ENCODE peak calls at places on chromosome 5, in seven cellular contexts. A is transverse colon, P is sigmoid colon, C is upper lobe of left lung, M is K562, T is suprapubic skin, W is HCT116. U is an unnamed sample. For H3K4me1, the result is how much of the 10 kb centered on the place peaks cover.

GRCh38 chr5:10555134-10555733 is 8.6 kb upstream of the ANKRD33B start:
- DNase-seq in C (no peak), A (no peak), P (peak), W (no peak), M (no peak), T (no peak), U (no peak)

GRCh38 chr5:56010431-56010830 is 15.7 kb upstream of the IL6ST start:
- DNase-seq in P (no peak), C (no peak), A (no peak), W (no peak), M (no peak), T (no peak), U (no peak)

GRCh38 chr5:149732500-149733128 is 2.5 kb downstream of the PPARGC1B start:
- DNase-seq in P (peak), T (no peak), A (peak), M (peak), W (no peak), C (no peak), U (no peak)

GRCh38 chr5:66892715-66893114 is 296.5 kb downstream of the MAST4 start:
- DNase-seq in W (no peak), T (no peak), C (no peak), P (no peak), M (no peak), A (no peak), U (no peak)

GRCh38 chr5:67807116-67807888 is 408.3 kb upstream of the PIK3R1 start:
- DNase-seq in T (no peak), M (no peak), A (no peak), P (no peak), W (no peak), C (no peak), U (no peak)

GRCh38 chr5:2877520-2877919 is 126.0 kb upstream of the IRX2 start:
- DNase-seq in A (no peak), P (peak), M (no peak), T (no peak), C (no peak), W (no peak), U (no peak)

GRCh38 chr5:15013654-15014463 is 142.3 kb upstream of the ANKH start:
- DNase-seq in T (no peak), M (peak), A (no peak), C (no peak), P (no peak), W (peak), U (no peak)

GRCh38 chr5:159301351-159301911 is 28.9 kb downstream of the IL12B start:
- DNase-seq in T (no peak), C (no peak), A (no peak), W (no peak), M (no peak), P (no peak), U (no peak)

GRCh38 chr5:20655211-20655610 is 667.2 kb upstream of the CDH18 start:
- DNase-seq in M (no peak), T (no peak), P (no peak), W (no peak), C (no peak), A (no peak), U (no peak)

GRCh38 chr5:176570044-176570443 is 20.9 kb downstream of the CDHR2 start:
- DNase-seq in M (no peak), C (no peak), W (no peak), T (no peak), P (no peak), A (no peak), U (no peak)

GRCh38 chr5:32276173-32276853 is 36.4 kb downstream of the MTMR12 start:
- DNase-seq in T (no peak), C (no peak), A (no peak), W (no peak), P (no peak), M (no peak), U (no peak)

GRCh38 chr5:10295619-10296326 is 11.9 kb downstream of the CMBL start:
- DNase-seq in W (no peak), T (no peak), M (peak), C (no peak), A (no peak), P (no peak), U (peak)

GRCh38 chr5:159058928-159059636 is 40.6 kb downstream of the EBF1 start:
- DNase-seq in P (no peak), A (no peak), W (no peak), C (no peak), T (no peak), M (no peak), U (no peak)

GRCh38 chr5:82164109-82164956 is 113.8 kb downstream of the RPS23 start:
- DNase-seq in C (no peak), P (no peak), M (no peak), W (no peak), T (no peak), A (no peak), U (no peak)

GRCh38 chr5:102414448-102414847 is 84.4 kb downstream of the SLCO6A1 start:
- DNase-seq in T (no peak), A (no peak), W (no peak), P (no peak), C (no peak), M (no peak), U (no peak)

GRCh38 chr5:56950626-56951130 is 1.2 kb downstream of the MIER3 start:
- DNase-seq in T (peak), P (peak), M (peak), W (peak), A (peak), C (peak), U (peak)

GRCh38 chr5:89729623-89730390 is 679.7 kb downstream of the CETN3 start:
- DNase-seq in W (peak), A (no peak), P (no peak), T (no peak), C (no peak), M (peak), U (no peak)

GRCh38 chr5:131786900-131787692 is 9.7 kb downstream of the FNIP1 start:
- DNase-seq in C (no peak), A (no peak), M (no peak), W (no peak), T (no peak), P (no peak), U (no peak)

GRCh38 chr5:103385722-103386121 is 127.2 kb downstream of the MACIR start:
- DNase-seq in P (no peak), C (no peak), A (no peak), W (no peak), M (no peak), T (no peak), U (no peak)

GRCh38 chr5:53556001-53556400 is 4.4 kb upstream of the NDUFS4 start:
- DNase-seq in A (no peak), P (no peak), M (no peak), W (no peak), C (no peak), T (no peak), U (no peak)

GRCh38 chr5:129223178-129223577 is 128.6 kb downstream of the ISOC1 start:
- DNase-seq in W (no peak), P (no peak), C (no peak), M (no peak), T (no peak), A (no peak), U (no peak)

GRCh38 chr5:129228577-129228976 is 134.0 kb downstream of the ISOC1 start:
- DNase-seq in C (no peak), T (no peak), P (no peak), W (no peak), M (no peak), A (no peak), U (no peak)
- TF ChIP-seq POLR2AphosphoS5 in C (no peak), T (no peak), P (no peak), W (no peak), M (no peak), A (no peak), U (no peak)

DNA sequence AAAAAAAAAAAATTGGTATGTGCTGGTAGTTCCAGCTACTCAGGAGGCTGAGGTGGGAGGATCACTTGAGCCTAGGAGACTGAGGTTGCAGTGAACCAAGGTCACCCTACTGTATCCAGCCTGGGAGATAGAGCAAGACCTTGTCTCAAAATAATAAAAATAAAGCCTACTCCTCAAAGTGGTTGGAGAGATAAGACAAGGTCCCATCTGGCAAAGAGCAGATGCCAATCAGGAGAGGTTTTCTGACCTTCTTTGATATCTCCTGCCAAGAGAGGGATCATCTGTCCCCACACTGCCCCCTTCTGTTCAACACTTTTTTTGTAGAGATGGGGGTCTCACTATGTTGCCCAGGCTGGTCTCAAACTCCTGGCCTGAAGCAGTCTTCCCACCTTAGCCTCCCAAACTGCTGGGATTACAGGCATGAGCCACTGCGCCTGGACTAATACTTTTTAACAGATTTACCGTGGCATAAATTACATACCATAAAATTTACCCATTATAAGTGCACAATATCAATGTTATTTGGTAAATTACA is 64.7 kb downstream of the SH3PXD2B start:
- DNase-seq in W (no peak), C (no peak), P (no peak), A (no peak), M (peak), T (no peak), U (no peak)
- H3K4me1 ChIP-seq in W (under half), C (under half), P (under half), A (under half), M (under half), T (under half), U (under half)

GRCh38 chr5:140556438-140556837 is 835 bp downstream of the SRA1 start:
- DNase-seq in P (no peak), W (no peak), M (no peak), C (no peak), A (no peak), T (no peak), U (no peak)

GRCh38 chr5:140555747-140556312 is 1.4 kb downstream of the SRA1 start:
- DNase-seq in M (no peak), W (no peak), P (no peak), A (no peak), T (no peak), C (no peak), U (no peak)

GRCh38 chr5:140557965-140558364 is 692 bp upstream of the SRA1 start:
- DNase-seq in C (no peak), W (no peak), M (no peak), P (peak), A (no peak), T (no peak), U (no peak)

GRCh38 chr5:140558542-140558941 is 1.3 kb upstream of the SRA1 start:
- DNase-seq in C (peak), A (no peak), M (no peak), W (no peak), T (no peak), P (peak), U (no peak)

GRCh38 chr5:140557136-140557805 is at the start of gene SRA1:
- DNase-seq in T (peak), P (peak), M (peak), C (peak), A (peak), W (peak), U (peak)
- TF ChIP-seq POLR2A in T (no peak), P (peak), M (peak), C (peak), A (peak), W (peak), U (peak)

GRCh38 chr5:110070836-110071235 is 381.1 kb downstream of the MAN2A1 start:
- DNase-seq in A (no peak), T (no peak), W (no peak), P (no peak), C (no peak), M (no peak), U (no peak)

GRCh38 chr5:110075656-110076055 is 385.9 kb downstream of the MAN2A1 start:
- DNase-seq in C (no peak), M (no peak), P (no peak), A (no peak), T (no peak), W (no peak), U (no peak)

GRCh38 chr5:110077147-110077546 is 387.4 kb downstream of the MAN2A1 start:
- DNase-seq in M (no peak), W (no peak), T (no peak), A (no peak), C (no peak), P (no peak), U (no peak)

GRCh38 chr5:110072646-110073045 is 382.9 kb downstream of the MAN2A1 start:
- DNase-seq in A (no peak), C (no peak), W (no peak), T (no peak), P (no peak), M (no peak), U (no peak)

GRCh38 chr5:110073534-110073933 is 383.8 kb downstream of the MAN2A1 start:
- DNase-seq in T (no peak), P (no peak), C (no peak), M (no peak), W (no peak), A (no peak), U (no peak)
- TF ChIP-seq POLR2AphosphoS5 in T (no peak), P (no peak), C (no peak), M (no peak), W (no peak), A (no peak), U (no peak)

GRCh38 chr5:140561753-140562523 is 2.5 kb downstream of the APBB3 start:
- DNase-seq in C (peak), W (no peak), M (no peak), T (no peak), A (no peak), P (peak), U (no peak)
- H3K4me1 ChIP-seq in C (under half), W (under half), M (under half), T (under half), A (under half), P (under half), U (under half)